ENCODE peak calls at places on chromosomes 5 and 9, in eight cellular contexts. C is CD4-positive, alpha-beta T cell; O is GM12865; B is choroid plexus epithelial cell; M is cardiac fibroblast; A is tibial nerve; X is endothelial cell; G is osteocyte. P is an unnamed sample.

GRCh38 chr5:140338918-140339317 is 7.5 kb downstream of the HBEGF start:
- DNase-seq in C (no peak), O (no peak), B (no peak), M (no peak), A (no peak), X (no peak), G (no peak), P (no peak)

GRCh38 chr5:93273176-93273575 is 307.8 kb downstream of the NR2F1-AS1 start:
- DNase-seq in C (no peak), O (no peak), B (peak), M (peak), A (no peak), X (no peak), G (no peak), P (no peak)

GRCh38 chr5:138438724-138439536 is at the start of gene REEP2:
- DNase-seq in C (peak), O (peak), B (peak), M (peak), A (no peak), X (peak), G (no peak), P (peak)

GRCh38 chr9:113152699-113153098 is 1.9 kb downstream of the SLC31A2 start:
- DNase-seq in C (no peak), O (no peak), B (no peak), M (no peak), A (no peak), X (no peak), G (no peak), P (no peak)

GRCh38 chr9:125496313-125496838 is 210.6 kb downstream of the MAPKAP1 start:
- DNase-seq in C (no peak), O (no peak), B (no peak), M (no peak), A (no peak), X (no peak), G (no peak), P (no peak)

GRCh38 chr5:127351418-127351817 is 60.8 kb downstream of the MEGF10 start:
- DNase-seq in C (no peak), O (no peak), B (peak), M (no peak), A (no peak), X (no peak), G (no peak), P (no peak)

GRCh38 chr9:69198526-69199250 is 24.6 kb downstream of the TJP2 start:
- DNase-seq in C (no peak), O (no peak), B (no peak), M (no peak), A (no peak), X (no peak), G (no peak), P (no peak)

GRCh38 chr5:159331099-159331973 is 1.0 kb upstream of the IL12B start:
- DNase-seq in C (peak), O (peak), B (peak), M (peak), A (peak), X (peak), G (peak), P (peak)

GRCh38 chr9:82332018-82332773 is 343.6 kb downstream of the SPATA31D1 start:
- DNase-seq in C (no peak), O (no peak), B (peak), M (peak), A (no peak), X (no peak), G (no peak), P (no peak)

GRCh38 chr5:131109540-131110255 is 55.4 kb downstream of the HINT1 start:
- DNase-seq in C (no peak), O (peak), B (peak), M (peak), A (peak), X (peak), G (no peak), P (no peak)

GRCh38 chr9:77019810-77020437 is 469 bp downstream of the FOXB2 start:
- DNase-seq in C (no peak), O (no peak), B (no peak), M (no peak), A (no peak), X (no peak), G (peak), P (no peak)

DNA sequence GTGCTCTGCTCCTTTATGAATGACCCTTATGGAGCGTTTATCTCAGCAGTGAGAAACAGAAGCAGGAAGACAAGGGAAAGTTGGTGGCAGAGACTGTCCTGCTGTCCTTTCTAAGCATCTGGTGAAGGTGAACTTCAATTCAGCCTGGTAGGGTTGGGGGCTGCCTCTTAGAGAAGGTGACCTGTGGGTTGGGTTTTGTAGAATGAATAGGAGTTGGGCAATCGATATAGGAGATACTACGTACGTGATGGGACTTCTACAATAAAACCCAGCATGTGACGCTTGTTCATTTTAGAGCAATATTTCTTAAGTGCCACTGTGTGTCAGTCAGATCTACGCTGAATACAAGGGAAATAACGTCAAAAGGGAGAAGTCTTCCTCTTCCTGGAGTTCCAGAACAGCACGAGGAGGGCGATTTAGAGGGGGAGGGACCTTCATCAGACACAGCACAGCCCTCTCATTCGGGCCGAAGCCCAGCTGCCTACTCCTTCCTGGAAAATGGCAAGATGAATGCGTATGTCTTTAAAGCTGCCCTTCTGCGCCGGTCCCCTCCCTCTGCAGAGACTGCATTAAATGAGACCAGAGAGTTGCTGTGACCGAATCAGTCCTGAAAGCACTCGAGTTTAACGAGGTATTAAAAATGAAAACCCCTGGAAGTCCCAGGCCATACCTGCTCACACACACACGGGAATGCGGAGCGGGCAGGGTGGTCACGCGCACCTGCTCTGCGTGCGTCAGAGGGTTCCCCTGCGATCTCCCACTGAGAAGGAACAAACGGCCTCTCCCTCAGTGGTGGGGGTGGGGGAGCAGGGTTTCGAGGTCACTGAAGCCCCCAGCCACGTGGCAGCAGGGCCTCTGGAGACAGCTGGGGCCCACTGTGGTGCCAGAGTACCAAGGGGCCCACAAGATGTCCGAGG is 85.3 kb upstream of the SARDH start:
- DNase-seq in C (no peak), O (peak), B (no peak), M (no peak), A (no peak), X (no peak), G (no peak), P (no peak)
- TF ChIP-seq CTCF in C (no peak), O (no peak), B (no peak), M (no peak), A (no peak), X (no peak), G (no peak), P (no peak)

DNA sequence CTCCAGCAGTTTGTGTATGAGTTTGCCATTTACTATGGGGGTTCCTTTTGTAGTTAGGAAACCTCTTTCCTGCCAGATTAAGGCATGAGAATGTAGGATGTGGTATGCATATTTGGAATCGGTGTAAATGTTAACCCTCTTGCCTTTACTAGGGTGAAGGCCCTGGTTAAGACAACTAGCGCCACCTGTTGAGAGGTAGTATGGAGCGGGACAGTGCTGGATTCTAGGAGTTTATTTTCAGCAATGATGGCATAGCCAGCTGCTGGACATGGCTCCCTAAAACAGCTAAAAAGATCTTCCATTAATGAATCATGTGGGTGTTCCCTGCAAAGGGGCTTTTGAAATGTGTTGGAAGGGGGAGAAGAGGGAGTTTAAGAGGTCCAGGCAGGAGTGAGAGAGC is 30.7 kb upstream of the GPX3 start:
- DNase-seq in C (no peak), O (peak), B (no peak), M (no peak), A (no peak), X (no peak), G (no peak), P (no peak)
- TF ChIP-seq CTCF in C (no peak), O (peak), B (peak), M (peak), A (no peak), X (no peak), G (no peak), P (no peak)

DNA sequence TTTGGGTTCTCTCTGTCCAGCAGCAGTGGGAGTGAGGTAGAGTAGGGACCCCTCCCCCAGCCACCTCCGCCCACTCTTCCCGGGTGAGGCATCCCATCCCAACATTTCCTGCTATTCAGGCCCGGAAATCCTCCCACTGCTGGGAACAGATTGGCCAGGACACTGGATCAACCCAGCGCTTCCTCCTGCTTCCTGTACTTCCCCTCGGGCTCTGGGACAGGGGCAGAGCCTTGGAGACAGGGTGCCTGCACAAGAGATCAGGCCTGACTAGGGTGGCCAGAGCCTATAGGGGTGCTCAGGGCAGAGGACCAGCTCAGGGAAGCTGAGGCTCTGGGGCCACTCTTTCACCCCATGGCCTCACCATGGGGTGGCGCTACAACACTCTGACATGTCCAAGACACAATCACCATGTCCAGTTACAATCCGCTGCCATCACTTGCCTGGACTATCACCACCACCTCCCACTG is 14.5 kb downstream of the SH2D3C start:
- DNase-seq in C (no peak), O (peak), B (peak), M (peak), A (no peak), X (peak), G (no peak), P (peak)
- TF ChIP-seq CTCF in C (no peak), O (peak), B (peak), M (peak), A (peak), X (peak), G (peak), P (peak)

GRCh38 chr5:129899454-129899853 is 4.8 kb upstream of the CHSY3 start:
- DNase-seq in C (no peak), O (no peak), B (peak), M (peak), A (no peak), X (no peak), G (no peak), P (no peak)
- TF ChIP-seq CTCF in C (no peak), O (peak), B (peak), M (peak), A (peak), X (no peak), G (peak), P (no peak)

DNA sequence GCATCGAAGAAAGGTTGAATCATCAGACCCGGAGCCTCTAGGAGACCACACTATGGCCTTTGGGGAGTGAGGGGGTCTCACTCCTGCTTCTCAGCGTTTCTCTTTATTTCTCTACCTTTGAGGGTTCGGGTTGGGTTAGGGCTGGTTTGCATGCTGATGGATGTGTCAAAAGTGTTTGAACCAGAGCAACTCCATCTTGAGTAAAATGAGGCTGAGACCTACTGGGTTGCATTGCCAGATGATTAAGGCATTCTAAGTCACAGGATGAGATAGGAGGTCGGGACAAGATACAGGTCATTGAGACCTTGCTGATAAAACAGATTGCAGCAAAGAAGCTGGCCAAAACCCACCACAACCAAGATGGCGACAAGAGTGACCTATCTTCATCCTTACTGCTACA is 44.9 kb upstream of the TCF7 start:
- DNase-seq in C (no peak), O (no peak), B (no peak), M (no peak), A (no peak), X (no peak), G (no peak), P (no peak)
- TF ChIP-seq CTCF in C (no peak), O (no peak), B (no peak), M (no peak), A (no peak), X (no peak), G (no peak), P (no peak)

GRCh38 chr5:136056771-136057335 is 28.1 kb downstream of the TGFBI start:
- DNase-seq in C (no peak), O (no peak), B (no peak), M (no peak), A (no peak), X (no peak), G (no peak), P (no peak)

GRCh38 chr5:136056336-136056735 is 27.5 kb downstream of the TGFBI start:
- DNase-seq in C (no peak), O (no peak), B (no peak), M (no peak), A (no peak), X (no peak), G (no peak), P (no peak)

GRCh38 chr5:136057401-136057951 is 28.7 kb downstream of the TGFBI start:
- DNase-seq in C (no peak), O (no peak), B (peak), M (peak), A (no peak), X (no peak), G (no peak), P (no peak)

GRCh38 chr5:136058972-136059354 is 30.2 kb downstream of the TGFBI start:
- DNase-seq in C (no peak), O (no peak), B (no peak), M (no peak), A (no peak), X (no peak), G (no peak), P (no peak)

DNA sequence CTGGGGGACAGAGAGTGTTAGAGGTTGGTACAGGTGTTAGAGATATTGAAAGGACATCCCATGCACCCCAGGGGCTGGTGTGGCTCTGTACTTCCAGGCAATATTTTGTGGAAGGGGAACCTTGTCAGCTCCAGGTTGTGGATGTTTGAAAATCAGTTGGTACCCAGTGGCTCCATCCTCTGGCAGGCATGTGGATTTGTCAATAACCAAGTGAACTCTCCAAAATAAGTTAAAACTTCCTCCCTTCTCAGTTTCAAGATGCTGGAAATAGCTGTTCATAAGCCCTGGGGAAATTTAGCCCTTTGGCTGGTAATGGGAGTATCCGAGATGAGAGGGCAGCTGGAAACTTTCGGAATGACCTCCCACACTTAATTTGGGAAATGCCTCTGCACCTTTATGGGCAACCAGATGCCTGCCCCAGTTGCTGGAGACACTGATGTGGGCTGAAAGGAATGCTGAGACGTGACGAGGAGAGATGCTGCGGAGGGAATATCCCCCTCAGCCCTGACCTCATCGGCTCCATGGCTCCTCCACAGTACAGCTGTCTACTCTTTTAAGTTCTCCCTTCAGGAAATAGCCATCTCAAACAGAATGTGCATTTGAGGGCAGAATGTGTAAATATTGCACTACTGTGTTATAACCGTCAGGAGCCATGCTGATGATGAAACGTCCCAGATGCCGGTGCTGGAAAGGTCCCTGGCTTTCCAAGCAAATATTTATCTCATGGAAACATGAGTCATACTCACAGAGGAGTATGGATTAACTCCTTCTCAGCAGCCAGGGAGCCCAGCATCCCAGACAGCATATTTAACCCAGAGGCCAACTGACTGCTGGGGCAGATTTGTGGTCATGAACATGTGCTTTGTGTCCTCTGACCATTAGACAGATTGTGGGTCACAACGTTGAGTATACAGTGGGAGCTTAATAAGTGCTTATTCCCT is 29.5 kb downstream of the TGFBI start:
- DNase-seq in C (no peak), O (no peak), B (peak), M (peak), A (peak), X (peak), G (peak), P (no peak)
- TF ChIP-seq CTCF in C (no peak), O (no peak), B (peak), M (peak), A (peak), X (peak), G (peak), P (no peak)